ENCODE peak calls at places on chromosome 14, in nine cellular contexts. One of them, this sample, is unnamed.

GRCh38 chr14:55117816-55118441 is 11.1 kb upstream of the LGALS3 start:
- DNase-seq in A549: no peak
- DNase-seq in fibroblast of lung: no peak
- DNase-seq in GM23338: no peak
- DNase-seq in mesendoderm: no peak
- DNase-seq in PC-3: no peak
- DNase-seq in HCT116: no peak
- DNase-seq in IMR-90: no peak
- DNase-seq in H9: no peak
- DNase-seq in this sample: no peak

GRCh38 chr14:73720636-73721035 is 6.5 kb upstream of the PNMA1 start:
- DNase-seq in H9: no peak
- DNase-seq in fibroblast of lung: no peak
- DNase-seq in A549: no peak
- DNase-seq in PC-3: peak; percentile 1
- DNase-seq in IMR-90: no peak
- DNase-seq in HCT116: no peak
- DNase-seq in GM23338: no peak
- DNase-seq in mesendoderm: no peak
- DNase-seq in this sample: no peak

GRCh38 chr14:20143911-20144310 is 5.3 kb downstream of the OR4N5 start:
- DNase-seq in mesendoderm: no peak
- DNase-seq in H9: no peak
- DNase-seq in fibroblast of lung: no peak
- DNase-seq in GM23338: peak; percentile 1
- DNase-seq in IMR-90: no peak
- DNase-seq in PC-3: peak; percentile 14
- DNase-seq in A549: no peak
- DNase-seq in HCT116: no peak
- DNase-seq in this sample: no peak

GRCh38 chr14:65290830-65291229 is 121.7 kb upstream of the FUT8 start:
- DNase-seq in mesendoderm: no peak
- DNase-seq in PC-3: peak; percentile 99
- DNase-seq in HCT116: peak; percentile 93
- DNase-seq in fibroblast of lung: peak; percentile 62
- DNase-seq in A549: no peak
- DNase-seq in IMR-90: peak; percentile 85
- DNase-seq in H9: no peak
- DNase-seq in GM23338: no peak
- DNase-seq in this sample: no peak

GRCh38 chr14:68627868-68628604 is 164.8 kb downstream of the ZFP36L1 start:
- DNase-seq in A549: no peak
- DNase-seq in HCT116: peak; percentile 29
- DNase-seq in fibroblast of lung: no peak
- DNase-seq in mesendoderm: peak; percentile 83
- DNase-seq in H9: peak; percentile 85
- DNase-seq in PC-3: peak; percentile 28
- DNase-seq in GM23338: peak; percentile 87
- DNase-seq in IMR-90: no peak
- DNase-seq in this sample: peak; percentile 52

GRCh38 chr14:79057333-79057732 is 887.2 kb downstream of the NRXN3 start:
- DNase-seq in H9: no peak
- DNase-seq in PC-3: no peak
- DNase-seq in A549: no peak
- DNase-seq in GM23338: no peak
- DNase-seq in IMR-90: peak; percentile 57
- DNase-seq in mesendoderm: no peak
- DNase-seq in fibroblast of lung: peak; percentile 14
- DNase-seq in HCT116: no peak
- DNase-seq in this sample: no peak

GRCh38 chr14:52730708-52731111 is 744 bp downstream of the STYX start:
- DNase-seq in GM23338: no peak
- DNase-seq in mesendoderm: no peak
- DNase-seq in PC-3: peak; percentile 45
- DNase-seq in IMR-90: no peak
- DNase-seq in H9: no peak
- DNase-seq in HCT116: no peak
- DNase-seq in A549: no peak
- DNase-seq in fibroblast of lung: peak; percentile 27
- DNase-seq in this sample: no peak

GRCh38 chr14:78043349-78043748 is 126.8 kb upstream of the NRXN3 start:
- DNase-seq in IMR-90: no peak
- DNase-seq in A549: no peak
- DNase-seq in PC-3: no peak
- DNase-seq in GM23338: no peak
- DNase-seq in H9: no peak
- DNase-seq in fibroblast of lung: no peak
- DNase-seq in mesendoderm: no peak
- DNase-seq in HCT116: no peak
- DNase-seq in this sample: no peak

GRCh38 chr14:22297376-22297775 is 291.6 kb downstream of the DAD1 start:
- DNase-seq in HCT116: no peak
- DNase-seq in GM23338: no peak
- DNase-seq in H9: no peak
- DNase-seq in A549: no peak
- DNase-seq in PC-3: no peak
- DNase-seq in mesendoderm: peak; percentile 30
- DNase-seq in IMR-90: no peak
- DNase-seq in fibroblast of lung: no peak
- DNase-seq in this sample: no peak

GRCh38 chr14:64632056-64632455 is 72.2 kb upstream of the PLEKHG3 start:
- DNase-seq in fibroblast of lung: no peak
- DNase-seq in HCT116: no peak
- DNase-seq in mesendoderm: no peak
- DNase-seq in A549: no peak
- DNase-seq in IMR-90: no peak
- DNase-seq in H9: no peak
- DNase-seq in PC-3: peak; percentile 46
- DNase-seq in GM23338: no peak
- DNase-seq in this sample: no peak

GRCh38 chr14:74855945-74856344 is 20.0 kb downstream of the PROX2 start:
- DNase-seq in HCT116: no peak
- DNase-seq in mesendoderm: no peak
- DNase-seq in IMR-90: no peak
- DNase-seq in H9: no peak
- DNase-seq in PC-3: no peak
- DNase-seq in fibroblast of lung: no peak
- DNase-seq in GM23338: no peak
- DNase-seq in A549: no peak
- DNase-seq in this sample: no peak

GRCh38 chr14:101227611-101228594 is 324.4 kb upstream of the RTL1 start:
- DNase-seq in GM23338: no peak
- DNase-seq in HCT116: no peak
- DNase-seq in PC-3: no peak
- DNase-seq in H9: peak; percentile 23
- DNase-seq in A549: no peak
- DNase-seq in IMR-90: no peak
- DNase-seq in mesendoderm: peak; percentile 40
- DNase-seq in fibroblast of lung: no peak
- DNase-seq in this sample: no peak

GRCh38 chr14:100019156-100019882 is 45.9 kb upstream of the EVL start:
- DNase-seq in PC-3: no peak
- DNase-seq in IMR-90: peak; percentile 75
- DNase-seq in GM23338: peak; percentile 20
- DNase-seq in mesendoderm: no peak
- DNase-seq in HCT116: no peak
- DNase-seq in A549: peak; percentile 29
- DNase-seq in H9: no peak
- DNase-seq in fibroblast of lung: peak; percentile 68
- DNase-seq in this sample: no peak

GRCh38 chr14:52906141-52906601 is 44.7 kb downstream of the FERMT2 start:
- DNase-seq in H9: no peak
- DNase-seq in fibroblast of lung: peak; percentile 94
- DNase-seq in A549: no peak
- DNase-seq in HCT116: peak; percentile 71
- DNase-seq in PC-3: peak; percentile 94
- DNase-seq in GM23338: no peak
- DNase-seq in IMR-90: peak; percentile 93
- DNase-seq in mesendoderm: no peak
- DNase-seq in this sample: no peak

GRCh38 chr14:36091096-36091495 is 85.4 kb downstream of the PTCSC3 start:
- DNase-seq in mesendoderm: peak; percentile 6
- DNase-seq in H9: no peak
- DNase-seq in IMR-90: peak; percentile 93
- DNase-seq in PC-3: peak; percentile 75
- DNase-seq in A549: peak; percentile 89
- DNase-seq in GM23338: no peak
- DNase-seq in HCT116: peak; percentile 19
- DNase-seq in fibroblast of lung: peak; percentile 89
- DNase-seq in this sample: no peak

GRCh38 chr14:48937796-48938195 is 648.4 kb downstream of the RPS29 start:
- DNase-seq in A549: no peak
- DNase-seq in GM23338: no peak
- DNase-seq in fibroblast of lung: no peak
- DNase-seq in H9: no peak
- DNase-seq in HCT116: no peak
- DNase-seq in IMR-90: peak; percentile 70
- DNase-seq in PC-3: no peak
- DNase-seq in mesendoderm: peak; percentile 55
- DNase-seq in this sample: peak; percentile 12

GRCh38 chr14:23173039-23173438 is 10.4 kb downstream of the SLC7A8 start:
- DNase-seq in HCT116: no peak
- DNase-seq in PC-3: no peak
- DNase-seq in H9: no peak
- DNase-seq in A549: no peak
- DNase-seq in IMR-90: no peak
- DNase-seq in mesendoderm: no peak
- DNase-seq in fibroblast of lung: no peak
- DNase-seq in GM23338: no peak
- DNase-seq in this sample: no peak

DNA sequence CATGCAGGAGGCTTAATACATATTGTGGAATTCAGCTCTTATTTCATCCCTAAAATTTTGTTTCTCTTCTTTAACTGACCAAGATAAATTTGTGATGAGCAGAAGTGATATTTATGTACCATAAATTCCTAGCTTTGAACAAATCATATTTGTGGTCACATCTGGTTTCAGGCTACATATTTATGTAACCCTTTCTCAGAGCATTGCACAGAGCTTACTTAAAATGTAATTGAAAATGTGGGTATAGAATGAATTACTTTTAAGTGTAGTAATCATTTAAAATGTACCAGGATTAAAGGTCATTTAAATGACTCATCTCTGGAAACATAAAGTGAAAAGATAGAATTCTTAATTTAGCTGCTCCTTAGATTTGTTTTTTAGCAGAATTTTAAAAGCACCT is 129.9 kb upstream of the FRMD6 start:
- DNase-seq in GM23338: no peak
- DNase-seq in mesendoderm: no peak
- DNase-seq in PC-3: peak; percentile 60
- DNase-seq in fibroblast of lung: peak; percentile 90
- DNase-seq in A549: no peak
- DNase-seq in H9: no peak
- DNase-seq in IMR-90: peak; percentile 91
- DNase-seq in HCT116: no peak
- DNase-seq in this sample: no peak
- H3K4me2 ChIP-seq in GM23338: peak overlapping the region; percentile 23
- H3K4me2 ChIP-seq in mesendoderm: no peak overlapping the region
- H3K4me2 ChIP-seq in PC-3: peak overlapping the region; percentile 18
- H3K4me2 ChIP-seq in fibroblast of lung: no peak overlapping the region
- H3K4me2 ChIP-seq in A549: peak overlapping the region; percentile 6
- H3K4me2 ChIP-seq in H9: no peak overlapping the region
- H3K4me2 ChIP-seq in IMR-90: no peak overlapping the region
- H3K4me2 ChIP-seq in HCT116: no peak overlapping the region
- H3K4me2 ChIP-seq in this sample: no peak overlapping the region

DNA sequence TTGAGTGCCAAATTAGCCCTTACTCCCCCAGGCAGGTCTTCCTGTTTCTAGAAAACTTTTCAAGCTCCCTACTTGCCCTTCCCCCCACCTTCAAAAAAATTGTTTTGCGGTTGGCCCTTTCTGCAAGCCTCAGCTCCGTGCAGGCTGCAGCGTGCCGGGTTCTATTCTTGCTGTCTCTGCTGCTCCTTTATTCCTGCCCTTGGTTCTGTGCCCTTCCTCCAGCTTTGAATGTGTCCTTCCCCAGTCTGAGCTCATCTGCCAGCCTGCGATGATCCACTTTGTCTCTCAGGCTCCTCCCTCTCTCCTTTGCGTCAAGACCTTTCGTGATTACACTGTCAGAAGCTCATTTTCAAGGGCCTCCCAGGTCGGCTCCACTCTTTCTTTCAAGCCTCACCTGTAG is 98.6 kb downstream of the IRF2BPL start:
- DNase-seq in A549: no peak
- DNase-seq in fibroblast of lung: no peak
- DNase-seq in HCT116: no peak
- DNase-seq in H9: no peak
- DNase-seq in mesendoderm: peak; percentile 74
- DNase-seq in PC-3: no peak
- DNase-seq in GM23338: peak; percentile 62
- DNase-seq in IMR-90: no peak
- DNase-seq in this sample: no peak
- H3K4me2 ChIP-seq in A549: no peak overlapping the region
- H3K4me2 ChIP-seq in fibroblast of lung: no peak overlapping the region
- H3K4me2 ChIP-seq in HCT116: no peak overlapping the region
- H3K4me2 ChIP-seq in H9: no peak overlapping the region
- H3K4me2 ChIP-seq in mesendoderm: no peak overlapping the region
- H3K4me2 ChIP-seq in PC-3: no peak overlapping the region
- H3K4me2 ChIP-seq in GM23338: peak overlapping the region; percentile 49
- H3K4me2 ChIP-seq in IMR-90: no peak overlapping the region
- H3K4me2 ChIP-seq in this sample: no peak overlapping the region

DNA sequence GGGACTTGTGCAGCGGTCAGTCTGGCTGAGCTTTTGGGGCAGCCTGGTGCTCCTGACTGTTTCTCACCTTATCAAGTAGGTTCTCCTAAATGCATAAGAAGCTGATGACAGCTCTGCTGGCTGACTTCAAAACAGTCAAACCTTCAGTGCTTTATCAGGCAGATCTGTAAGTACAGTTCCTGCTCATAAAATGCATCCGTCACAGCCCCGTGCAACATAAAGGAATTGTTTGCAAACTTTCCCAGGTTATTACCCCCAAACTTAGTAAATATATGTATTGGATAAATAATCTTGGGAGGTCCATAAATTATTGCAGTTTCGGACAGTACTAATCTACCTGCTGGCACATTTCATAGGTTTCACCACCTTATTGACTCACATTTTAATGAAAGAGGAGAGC is 10.7 kb downstream of the TUNAR start:
- DNase-seq in fibroblast of lung: no peak
- DNase-seq in PC-3: no peak
- DNase-seq in IMR-90: no peak
- DNase-seq in H9: no peak
- DNase-seq in A549: no peak
- DNase-seq in mesendoderm: no peak
- DNase-seq in HCT116: no peak
- DNase-seq in GM23338: no peak
- DNase-seq in this sample: no peak
- H3K4me2 ChIP-seq in fibroblast of lung: no peak overlapping the region
- H3K4me2 ChIP-seq in PC-3: no peak overlapping the region
- H3K4me2 ChIP-seq in IMR-90: no peak overlapping the region
- H3K4me2 ChIP-seq in H9: no peak overlapping the region
- H3K4me2 ChIP-seq in A549: no peak overlapping the region
- H3K4me2 ChIP-seq in mesendoderm: no peak overlapping the region
- H3K4me2 ChIP-seq in HCT116: no peak overlapping the region
- H3K4me2 ChIP-seq in GM23338: no peak overlapping the region
- H3K4me2 ChIP-seq in this sample: no peak overlapping the region

DNA sequence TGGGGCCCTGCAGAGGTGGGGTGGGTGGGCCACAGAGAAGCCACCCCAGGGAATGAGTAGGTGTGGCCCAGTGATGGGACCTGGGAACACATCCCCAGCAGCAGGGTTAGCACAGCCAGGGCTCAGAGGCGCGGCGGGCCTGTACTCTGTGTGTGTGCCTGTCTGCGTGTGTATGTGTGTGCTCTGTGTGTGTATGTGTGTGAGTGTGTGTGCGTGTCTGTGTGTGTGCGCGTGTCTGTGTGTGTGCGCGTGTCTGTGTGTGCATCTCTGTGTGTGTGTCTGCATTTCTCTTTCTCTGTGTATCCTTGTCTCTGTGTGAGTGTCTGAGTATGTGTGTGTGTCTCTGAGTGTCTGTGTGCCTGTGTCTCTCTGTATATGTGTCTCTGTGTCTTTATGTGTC is 26.1 kb downstream of the KIF26A start:
- DNase-seq in mesendoderm: no peak
- DNase-seq in IMR-90: no peak
- DNase-seq in PC-3: no peak
- DNase-seq in A549: no peak
- DNase-seq in fibroblast of lung: no peak
- DNase-seq in GM23338: no peak
- DNase-seq in H9: no peak
- DNase-seq in HCT116: no peak
- DNase-seq in this sample: no peak
- H3K4me2 ChIP-seq in mesendoderm: no peak overlapping the region
- H3K4me2 ChIP-seq in IMR-90: no peak overlapping the region
- H3K4me2 ChIP-seq in PC-3: no peak overlapping the region
- H3K4me2 ChIP-seq in A549: no peak overlapping the region
- H3K4me2 ChIP-seq in fibroblast of lung: no peak overlapping the region
- H3K4me2 ChIP-seq in GM23338: no peak overlapping the region
- H3K4me2 ChIP-seq in H9: no peak overlapping the region
- H3K4me2 ChIP-seq in HCT116: no peak overlapping the region
- H3K4me2 ChIP-seq in this sample: no peak overlapping the region

This sample was measured in neuronal stem cell.